ENCODE peak calls at places on chromosomes 11 and 22, in five cellular contexts. G, Y, K, X and Z are unnamed samples.

GRCh38 chr11:8871283-8871775 is 39.7 kb upstream of the AKIP1 start:
- DNase-seq in K (peak; percentile 69), Y (peak; percentile 92), G (peak; percentile 89), X (peak; percentile 76), Z (no peak)

GRCh38 chr11:131428853-131429252 is 58.4 kb downstream of the NTM start:
- DNase-seq in K (no peak), G (no peak), Y (no peak), X (no peak), Z (no peak)

GRCh38 chr22:40391417-40391816 is 21.0 kb downstream of the SGSM3 start:
- DNase-seq in G (no peak), Y (no peak), K (no peak), X (no peak), Z (no peak)

GRCh38 chr22:35381424-35381772 is 502 bp downstream of the HMOX1 start:
- DNase-seq in Y (peak; percentile 73), K (no peak), G (no peak), X (no peak), Z (no peak)

GRCh38 chr22:40966683-40967082 is 15.5 kb downstream of the RBX1 start:
- DNase-seq in Y (peak; percentile 8), G (no peak), K (no peak), X (no peak), Z (no peak)

GRCh38 chr11:132402056-132402684 is 1031.8 kb downstream of the NTM start:
- DNase-seq in Y (no peak), G (peak; percentile 71), X (peak; percentile 18), K (no peak), Z (no peak)

GRCh38 chr11:70508231-70508480 is 109.8 kb downstream of the CTTN start:
- DNase-seq in K (no peak), G (no peak), Y (no peak), X (no peak), Z (no peak)

GRCh38 chr11:134515081-134515960 is 103.3 kb upstream of the B3GAT1 start:
- DNase-seq in X (no peak), K (peak; percentile 45), G (no peak), Y (peak; percentile 59), Z (peak; percentile 72)

GRCh38 chr11:91293119-91293518 is 931.5 kb upstream of the FAT3 start:
- DNase-seq in X (no peak), G (no peak), K (no peak), Y (no peak), Z (no peak)

GRCh38 chr11:33500865-33501479 is 199.7 kb downstream of the C11orf91 start:
- DNase-seq in X (no peak), Y (no peak), G (peak; percentile 76), K (no peak), Z (no peak)

GRCh38 chr22:25777870-25778269 is 35.9 kb downstream of the MYO18B start:
- DNase-seq in Y (no peak), G (no peak), X (no peak), K (no peak), Z (no peak)

GRCh38 chr11:130390071-130390758 is 38.2 kb downstream of the ADAMTS8 start:
- DNase-seq in Y (no peak), K (no peak), X (no peak), G (peak; percentile 32), Z (no peak)

GRCh38 chr11:75773595-75774353 is 5.2 kb downstream of the DGAT2 start:
- DNase-seq in K (no peak), G (no peak), X (no peak), Y (peak; percentile 33), Z (peak; percentile 44)

GRCh38 chr11:50298182-50298988 is 265.7 kb downstream of the OR4C45 start:
- DNase-seq in Y (no peak), K (no peak), G (no peak), X (peak; percentile 21), Z (no peak)

GRCh38 chr11:78194490-78194889 is 5.8 kb downstream of the USP35 start:
- DNase-seq in X (no peak), K (no peak), Y (peak; percentile 15), G (no peak), Z (no peak)

GRCh38 chr11:39361557-39361956 is 2097.9 kb downstream of the LRRC4C start:
- DNase-seq in G (no peak), Y (no peak), X (no peak), K (no peak), Z (no peak)
- TF ChIP-seq CTCF in G (no peak), Y (no peak), X (no peak), K (no peak), Z (no peak)

GRCh38 chr11:13015753-13016152 is 6.6 kb downstream of the RASSF10 start:
- DNase-seq in Y (no peak), G (peak; percentile 28), X (no peak), K (no peak), Z (no peak)

GRCh38 chr11:13013054-13013488 is 4.0 kb downstream of the RASSF10 start:
- DNase-seq in G (peak; percentile 7), K (no peak), X (no peak), Y (no peak), Z (no peak)

GRCh38 chr11:13012037-13012693 is 3.0 kb downstream of the RASSF10 start:
- DNase-seq in Y (no peak), X (no peak), K (no peak), G (peak; percentile 91), Z (no peak)

GRCh38 chr11:13019313-13019712 is 10.2 kb downstream of the RASSF10 start:
- DNase-seq in K (no peak), X (no peak), G (no peak), Y (no peak), Z (no peak)

DNA sequence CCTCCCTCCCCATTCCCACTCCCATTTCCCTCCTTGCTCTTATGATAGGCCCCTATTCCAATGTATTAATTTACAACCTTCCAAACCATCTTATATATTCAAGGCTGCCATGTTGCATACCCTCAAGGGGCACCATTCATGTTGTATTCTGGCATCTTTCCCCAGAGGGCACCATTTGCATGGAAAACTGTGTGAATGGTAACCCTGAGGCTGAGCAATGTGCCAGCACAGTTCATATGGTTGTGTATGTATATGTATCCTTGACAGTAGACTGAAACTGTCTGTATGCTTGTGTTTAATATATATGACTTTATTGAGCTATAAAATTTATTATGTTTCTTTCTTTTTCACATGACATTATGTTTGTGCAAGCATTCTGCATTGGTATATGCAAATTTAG is 7.3 kb downstream of the RASSF10 start:
- DNase-seq in K (no peak), Y (no peak), X (no peak), G (no peak), Z (no peak)
- TF ChIP-seq CTCF in K (no peak), Y (no peak), X (no peak), G (no peak), Z (no peak)

DNA sequence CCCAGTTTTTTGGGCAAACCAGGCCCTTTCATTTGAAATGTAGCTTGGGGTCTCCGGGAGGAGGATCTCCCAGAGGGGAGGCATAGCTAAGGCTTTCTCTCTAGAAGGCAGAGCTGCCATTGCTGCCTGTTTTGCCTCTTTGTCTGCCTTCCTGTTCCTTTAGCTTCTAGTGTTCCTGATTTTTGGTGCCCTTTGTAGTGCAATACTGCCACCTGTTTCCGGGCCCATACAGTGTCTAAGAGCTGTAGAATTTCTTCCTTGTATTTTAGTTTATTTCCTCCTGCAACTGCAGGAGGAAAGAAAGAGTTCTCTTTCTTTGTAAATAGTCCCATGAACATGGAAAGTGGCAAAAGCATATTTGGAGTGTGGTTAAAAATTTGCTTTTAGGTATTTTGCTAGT is 19.3 kb upstream of the GLYATL1 start:
- DNase-seq in K (no peak), Y (no peak), X (no peak), G (no peak), Z (no peak)
- TF ChIP-seq CTCF in K (no peak), Y (no peak), X (no peak), G (no peak), Z (no peak)

GRCh38 chr11:44326615-44327475 is 16.9 kb upstream of the ALX4 start:
- DNase-seq in X (no peak), K (peak; percentile 45), Y (no peak), G (no peak), Z (no peak)

GRCh38 chr11:44329472-44330230 is 19.7 kb upstream of the ALX4 start:
- DNase-seq in Y (no peak), X (no peak), K (peak; percentile 27), G (no peak), Z (no peak)

GRCh38 chr11:44324787-44325525 is 15.0 kb upstream of the ALX4 start:
- DNase-seq in Y (no peak), G (no peak), X (no peak), K (peak; percentile 28), Z (no peak)

GRCh38 chr11:44325698-44326097 is 15.8 kb upstream of the ALX4 start:
- DNase-seq in G (no peak), X (no peak), K (no peak), Y (no peak), Z (no peak)

GRCh38 chr11:44327730-44328691 is 18.1 kb upstream of the ALX4 start:
- DNase-seq in Y (no peak), K (peak; percentile 21), X (no peak), G (no peak), Z (no peak)
- TF ChIP-seq CTCF in Y (no peak), K (no peak), X (no peak), G (peak; percentile 11), Z (peak; percentile 27)

GRCh38 chr11:65915101-65915820 is 3.6 kb downstream of the C11orf68 start:
- DNase-seq in X (no peak), Y (no peak), K (no peak), G (no peak), Z (no peak)
- TF ChIP-seq CTCF in X (no peak), Y (no peak), K (no peak), G (no peak), Z (no peak)

GRCh38 chr11:124762624-124763155 is 600 bp upstream of the ESAM start:
- DNase-seq in Y (no peak), G (peak; percentile 44), K (peak; percentile 77), X (no peak), Z (no peak)

GRCh38 chr11:124760205-124760652 is 1.9 kb downstream of the ESAM start:
- DNase-seq in X (peak; percentile 54), G (peak; percentile 51), Y (no peak), K (peak; percentile 75), Z (no peak)

GRCh38 chr11:124760806-124761205 is 1.3 kb downstream of the ESAM start:
- DNase-seq in X (no peak), Y (no peak), K (no peak), G (no peak), Z (no peak)

GRCh38 chr11:124762077-124762623 is at the start of gene ESAM:
- DNase-seq in X (peak; percentile 59), K (peak; percentile 90), G (peak; percentile 42), Y (no peak), Z (no peak)

DNA sequence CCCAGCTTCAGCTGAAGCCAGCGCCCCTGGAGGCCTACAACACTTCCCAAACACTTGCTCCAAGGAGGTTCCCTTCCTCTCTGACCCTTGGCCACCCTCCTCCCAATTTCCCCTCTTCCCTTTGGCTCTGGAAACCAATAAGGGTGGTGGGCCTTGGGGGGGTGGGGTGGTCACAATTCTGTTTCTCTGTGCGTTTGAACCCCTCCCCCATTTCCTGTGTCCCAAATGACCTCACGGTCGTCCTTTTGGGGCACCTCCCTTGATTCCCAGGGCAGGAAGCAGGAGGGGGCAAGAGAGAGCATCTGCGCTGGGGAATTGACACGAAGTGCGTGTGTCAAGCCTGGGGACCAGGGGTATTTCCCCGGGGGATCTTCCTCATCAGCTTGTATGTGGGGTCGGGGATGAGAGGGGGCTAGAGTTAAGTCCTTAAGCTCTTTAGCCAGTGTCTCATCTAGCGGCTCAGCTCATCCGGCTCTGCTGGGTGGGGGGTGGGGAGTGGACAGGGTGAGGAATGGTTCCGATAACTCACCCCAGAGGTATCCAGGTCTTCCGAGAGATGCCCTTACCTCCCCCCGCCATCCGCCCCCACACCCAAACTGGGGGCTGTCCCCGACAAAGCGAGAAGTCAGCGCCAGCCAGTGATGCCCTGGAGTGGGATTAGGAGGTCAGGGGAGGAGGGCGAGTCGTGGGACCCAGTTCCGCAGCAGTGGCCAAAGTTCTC is 629 bp downstream of the ESAM start:
- DNase-seq in Y (no peak), G (no peak), K (peak; percentile 66), X (peak; percentile 37), Z (no peak)
- TF ChIP-seq CTCF in Y (no peak), G (no peak), K (no peak), X (no peak), Z (no peak)

GRCh38 chr11:83306385-83307080 is 20.4 kb upstream of the CCDC90B start:
- DNase-seq in Y (no peak), G (no peak), X (no peak), K (no peak), Z (no peak)
- TF ChIP-seq CTCF in Y (no peak), G (no peak), X (no peak), K (no peak), Z (no peak)